ENCODE peak calls at places on chromosomes 13 and 19, in ten cellular contexts. One of them, this sample, is unnamed.

GRCh38 chr13:48579167-48579918 is 46.5 kb upstream of the RCBTB2 start:
- DNase-seq in upper lobe of left lung: no peak
- DNase-seq in transverse colon: peak; percentile 18
- DNase-seq in A549: no peak
- DNase-seq in ovary: no peak
- DNase-seq in tibial nerve: no peak
- DNase-seq in GM12878: peak; percentile 94
- DNase-seq in suprapubic skin: no peak
- DNase-seq in H1: no peak
- DNase-seq in stomach: peak; percentile 72
- DNase-seq in this sample: peak; percentile 68

GRCh38 chr13:49419292-49419691 is 24.6 kb downstream of the CAB39L start:
- DNase-seq in stomach: no peak
- DNase-seq in upper lobe of left lung: no peak
- DNase-seq in ovary: peak; percentile 59
- DNase-seq in H1: no peak
- DNase-seq in transverse colon: no peak
- DNase-seq in GM12878: no peak
- DNase-seq in tibial nerve: no peak
- DNase-seq in A549: no peak
- DNase-seq in suprapubic skin: no peak
- DNase-seq in this sample: no peak

GRCh38 chr19:39307822-39308530 is 11.8 kb downstream of the IFNL1 start:
- DNase-seq in H1: peak; percentile 76
- DNase-seq in stomach: no peak
- DNase-seq in upper lobe of left lung: no peak
- DNase-seq in suprapubic skin: peak; percentile 63
- DNase-seq in transverse colon: no peak
- DNase-seq in ovary: no peak
- DNase-seq in A549: no peak
- DNase-seq in tibial nerve: no peak
- DNase-seq in GM12878: no peak
- DNase-seq in this sample: no peak

GRCh38 chr19:39602224-39602623 is at the start of gene LGALS13:
- DNase-seq in ovary: no peak
- DNase-seq in suprapubic skin: no peak
- DNase-seq in A549: no peak
- DNase-seq in H1: no peak
- DNase-seq in stomach: no peak
- DNase-seq in upper lobe of left lung: no peak
- DNase-seq in transverse colon: no peak
- DNase-seq in GM12878: no peak
- DNase-seq in tibial nerve: no peak
- DNase-seq in this sample: no peak

GRCh38 chr13:52617070-52618060 is 24.9 kb upstream of the HNRNPA1L2 start:
- DNase-seq in GM12878: peak; percentile 56
- DNase-seq in A549: peak; percentile 82
- DNase-seq in ovary: peak; percentile 89
- DNase-seq in suprapubic skin: peak; percentile 88
- DNase-seq in upper lobe of left lung: peak; percentile 85
- DNase-seq in tibial nerve: peak; percentile 66
- DNase-seq in stomach: peak; percentile 72
- DNase-seq in H1: peak; percentile 87
- DNase-seq in transverse colon: peak; percentile 87
- DNase-seq in this sample: peak; percentile 93

GRCh38 chr19:19169236-19170052 is 619 bp downstream of the MEF2B start:
- DNase-seq in ovary: no peak
- DNase-seq in upper lobe of left lung: no peak
- DNase-seq in H1: no peak
- DNase-seq in transverse colon: no peak
- DNase-seq in stomach: no peak
- DNase-seq in GM12878: no peak
- DNase-seq in suprapubic skin: no peak
- DNase-seq in tibial nerve: no peak
- DNase-seq in A549: no peak
- DNase-seq in this sample: no peak

GRCh38 chr13:38826182-38826813 is 139.4 kb downstream of the FREM2 start:
- DNase-seq in suprapubic skin: no peak
- DNase-seq in stomach: no peak
- DNase-seq in tibial nerve: no peak
- DNase-seq in A549: no peak
- DNase-seq in H1: no peak
- DNase-seq in ovary: no peak
- DNase-seq in transverse colon: no peak
- DNase-seq in upper lobe of left lung: no peak
- DNase-seq in GM12878: no peak
- DNase-seq in this sample: no peak

GRCh38 chr13:52104624-52105023 is 24.2 kb downstream of the NEK5 start:
- DNase-seq in transverse colon: no peak
- DNase-seq in H1: no peak
- DNase-seq in ovary: no peak
- DNase-seq in tibial nerve: no peak
- DNase-seq in upper lobe of left lung: no peak
- DNase-seq in A549: peak; percentile 2
- DNase-seq in GM12878: no peak
- DNase-seq in suprapubic skin: no peak
- DNase-seq in stomach: no peak
- DNase-seq in this sample: no peak

GRCh38 chr13:72146816-72147215 is 279.8 kb upstream of the DACH1 start:
- DNase-seq in stomach: no peak
- DNase-seq in ovary: no peak
- DNase-seq in transverse colon: no peak
- DNase-seq in A549: no peak
- DNase-seq in GM12878: no peak
- DNase-seq in tibial nerve: no peak
- DNase-seq in upper lobe of left lung: no peak
- DNase-seq in H1: no peak
- DNase-seq in suprapubic skin: no peak
- DNase-seq in this sample: no peak

DNA sequence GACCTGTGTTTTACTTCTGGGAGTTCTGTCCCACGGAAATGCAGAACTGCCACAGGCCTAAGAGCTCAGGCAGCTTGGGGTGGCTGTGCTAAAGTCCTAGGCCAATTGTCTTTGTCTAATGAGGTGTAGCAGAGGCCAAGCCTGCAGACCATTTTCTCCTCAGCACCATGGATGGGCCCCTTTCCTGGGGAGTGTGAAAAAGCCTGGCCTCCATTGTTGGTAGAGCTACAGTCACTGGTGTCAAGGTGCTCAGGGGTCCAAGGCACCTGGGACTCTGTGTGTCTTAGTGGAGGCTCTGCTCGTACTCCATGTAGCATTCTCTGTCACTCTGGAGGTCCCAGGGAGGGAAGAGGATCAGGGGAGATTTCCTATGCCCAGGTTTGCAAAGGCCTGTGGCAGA is 329.6 kb downstream of the SLITRK5 start:
- DNase-seq in A549: no peak
- DNase-seq in ovary: no peak
- DNase-seq in upper lobe of left lung: no peak
- DNase-seq in stomach: no peak
- DNase-seq in transverse colon: no peak
- DNase-seq in suprapubic skin: no peak
- DNase-seq in H1: no peak
- DNase-seq in GM12878: no peak
- DNase-seq in tibial nerve: no peak
- DNase-seq in this sample: no peak
- TF ChIP-seq EP300 in A549: no peak
- TF ChIP-seq EP300 in ovary: no peak
- TF ChIP-seq EP300 in upper lobe of left lung: no peak
- TF ChIP-seq EP300 in stomach: no peak
- TF ChIP-seq EP300 in transverse colon: no peak
- TF ChIP-seq EP300 in suprapubic skin: no peak
- TF ChIP-seq EP300 in H1: no peak
- TF ChIP-seq EP300 in GM12878: no peak
- TF ChIP-seq EP300 in tibial nerve: no peak
- TF ChIP-seq EP300 in this sample: no peak

GRCh38 chr19:55117063-55117635 is 288 bp downstream of the PPP1R12C start:
- DNase-seq in A549: no peak
- DNase-seq in H1: no peak
- DNase-seq in stomach: no peak
- DNase-seq in upper lobe of left lung: peak; percentile 29
- DNase-seq in transverse colon: peak; percentile 32
- DNase-seq in tibial nerve: no peak
- DNase-seq in ovary: peak; percentile 72
- DNase-seq in GM12878: no peak
- DNase-seq in suprapubic skin: no peak
- DNase-seq in this sample: no peak

GRCh38 chr19:55114566-55115145 is 2.8 kb downstream of the PPP1R12C start:
- DNase-seq in ovary: no peak
- DNase-seq in transverse colon: no peak
- DNase-seq in A549: no peak
- DNase-seq in upper lobe of left lung: no peak
- DNase-seq in GM12878: no peak
- DNase-seq in tibial nerve: no peak
- DNase-seq in H1: no peak
- DNase-seq in suprapubic skin: no peak
- DNase-seq in stomach: no peak
- DNase-seq in this sample: no peak

GRCh38 chr19:55117636-55118391 is at the start of gene PPP1R12C:
- DNase-seq in H1: peak; percentile 93
- DNase-seq in transverse colon: peak; percentile 99
- DNase-seq in stomach: peak; percentile 99
- DNase-seq in upper lobe of left lung: peak; percentile 100
- DNase-seq in ovary: peak; percentile 99
- DNase-seq in tibial nerve: peak; percentile 96
- DNase-seq in GM12878: peak; percentile 92
- DNase-seq in A549: peak; percentile 99
- DNase-seq in suprapubic skin: peak; percentile 98
- DNase-seq in this sample: peak; percentile 99

GRCh38 chr19:55115446-55116065 is 1.9 kb downstream of the PPP1R12C start:
- DNase-seq in A549: no peak
- DNase-seq in ovary: no peak
- DNase-seq in stomach: no peak
- DNase-seq in GM12878: no peak
- DNase-seq in H1: no peak
- DNase-seq in upper lobe of left lung: no peak
- DNase-seq in suprapubic skin: no peak
- DNase-seq in tibial nerve: no peak
- DNase-seq in transverse colon: no peak
- DNase-seq in this sample: no peak

GRCh38 chr19:55116232-55117062 is 990 bp downstream of the PPP1R12C start:
- DNase-seq in A549: peak; percentile 67
- DNase-seq in ovary: peak; percentile 80
- DNase-seq in suprapubic skin: no peak
- DNase-seq in upper lobe of left lung: peak; percentile 78
- DNase-seq in transverse colon: peak; percentile 69
- DNase-seq in stomach: peak; percentile 43
- DNase-seq in GM12878: no peak
- DNase-seq in tibial nerve: peak; percentile 67
- DNase-seq in H1: peak; percentile 59
- DNase-seq in this sample: peak; percentile 94
- TF ChIP-seq POLR2A in A549: no peak
- TF ChIP-seq POLR2A in ovary: no peak
- TF ChIP-seq POLR2A in suprapubic skin: no peak
- TF ChIP-seq POLR2A in upper lobe of left lung: peak; percentile 19
- TF ChIP-seq POLR2A in transverse colon: peak; percentile 54
- TF ChIP-seq POLR2A in stomach: no peak
- TF ChIP-seq POLR2A in GM12878: peak; percentile 36
- TF ChIP-seq POLR2A in tibial nerve: no peak
- TF ChIP-seq POLR2A in H1: no peak
- TF ChIP-seq POLR2A in this sample: no peak

GRCh38 chr19:53659292-53659691 is 27.5 kb downstream of the DPRX start:
- DNase-seq in suprapubic skin: no peak
- DNase-seq in tibial nerve: no peak
- DNase-seq in A549: peak; percentile 72
- DNase-seq in ovary: no peak
- DNase-seq in stomach: no peak
- DNase-seq in transverse colon: no peak
- DNase-seq in GM12878: no peak
- DNase-seq in upper lobe of left lung: peak; percentile 31
- DNase-seq in H1: peak; percentile 59
- DNase-seq in this sample: no peak
- TF ChIP-seq EP300 in suprapubic skin: no peak
- TF ChIP-seq EP300 in tibial nerve: no peak
- TF ChIP-seq EP300 in A549: no peak
- TF ChIP-seq EP300 in ovary: no peak
- TF ChIP-seq EP300 in stomach: no peak
- TF ChIP-seq EP300 in transverse colon: no peak
- TF ChIP-seq EP300 in GM12878: no peak
- TF ChIP-seq EP300 in upper lobe of left lung: no peak
- TF ChIP-seq EP300 in H1: no peak
- TF ChIP-seq EP300 in this sample: no peak

DNA sequence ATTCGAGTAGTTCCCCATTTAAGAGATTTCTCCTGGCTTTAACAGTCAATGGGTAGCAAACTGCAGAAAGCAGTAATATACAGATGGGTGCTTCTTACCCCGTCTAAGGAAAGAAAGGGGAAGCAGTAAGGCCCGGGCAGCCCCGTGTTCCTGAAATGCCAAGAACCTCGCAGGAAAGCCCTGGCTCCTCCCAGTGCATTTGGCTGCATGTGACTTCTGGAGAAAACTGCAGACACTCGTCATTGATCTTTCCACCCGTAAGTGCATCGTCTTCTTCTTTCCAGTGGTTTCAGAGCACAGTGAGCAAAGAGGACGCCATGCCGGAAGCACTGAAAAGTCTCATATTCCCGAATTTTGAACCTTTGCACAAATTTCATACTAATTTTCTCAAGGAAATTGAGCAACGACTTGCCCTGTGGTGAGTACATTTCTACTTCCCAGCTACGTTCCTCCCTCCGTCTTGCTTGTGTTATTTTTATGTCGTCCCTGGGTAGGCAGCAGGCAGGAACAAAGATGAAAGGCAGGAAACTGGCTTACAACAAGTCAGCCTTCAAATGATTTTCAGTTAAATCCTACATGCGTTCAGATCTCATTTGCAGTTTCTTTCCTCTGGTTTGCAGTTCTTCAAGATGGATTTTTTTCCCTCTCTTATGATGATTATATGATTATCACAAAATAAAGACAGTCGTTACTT is 165.1 kb downstream of the STK24 start:
- DNase-seq in H1: no peak
- DNase-seq in stomach: no peak
- DNase-seq in transverse colon: peak; percentile 20
- DNase-seq in ovary: no peak
- DNase-seq in suprapubic skin: no peak
- DNase-seq in GM12878: no peak
- DNase-seq in upper lobe of left lung: peak; percentile 68
- DNase-seq in A549: no peak
- DNase-seq in tibial nerve: peak; percentile 31
- DNase-seq in this sample: no peak
- TF ChIP-seq POLR2A in H1: no peak
- TF ChIP-seq POLR2A in stomach: no peak
- TF ChIP-seq POLR2A in transverse colon: no peak
- TF ChIP-seq POLR2A in ovary: no peak
- TF ChIP-seq POLR2A in suprapubic skin: no peak
- TF ChIP-seq POLR2A in GM12878: no peak
- TF ChIP-seq POLR2A in upper lobe of left lung: no peak
- TF ChIP-seq POLR2A in A549: no peak
- TF ChIP-seq POLR2A in tibial nerve: no peak
- TF ChIP-seq POLR2A in this sample: no peak

GRCh38 chr13:30718661-30719520 is 16.5 kb upstream of the ALOX5AP start:
- DNase-seq in upper lobe of left lung: peak; percentile 54
- DNase-seq in GM12878: no peak
- DNase-seq in stomach: no peak
- DNase-seq in transverse colon: no peak
- DNase-seq in suprapubic skin: no peak
- DNase-seq in H1: no peak
- DNase-seq in tibial nerve: no peak
- DNase-seq in ovary: no peak
- DNase-seq in A549: peak; percentile 45
- DNase-seq in this sample: no peak
- TF ChIP-seq EP300 in upper lobe of left lung: no peak
- TF ChIP-seq EP300 in GM12878: no peak
- TF ChIP-seq EP300 in stomach: no peak
- TF ChIP-seq EP300 in transverse colon: no peak
- TF ChIP-seq EP300 in suprapubic skin: no peak
- TF ChIP-seq EP300 in H1: no peak
- TF ChIP-seq EP300 in tibial nerve: no peak
- TF ChIP-seq EP300 in ovary: no peak
- TF ChIP-seq EP300 in A549: no peak
- TF ChIP-seq EP300 in this sample: no peak